ENCODE peak calls at places on chromosomes 16 and 17, in nine cellular contexts. One of them, this sample, is unnamed.
A peak's percentile ranks its signal among the peaks of the same experiment; 100 is the strongest.

GRCh38 chr17:49148171-49148570 is 15.6 kb downstream of the B4GALNT2 start:
- DNase-seq in GM10248: no peak
- DNase-seq in AG04450: no peak
- DNase-seq in foreskin keratinocyte: no peak
- DNase-seq in HFFc6: no peak
- DNase-seq in chondrocyte: no peak
- DNase-seq in stomach: no peak
- DNase-seq in adrenal gland: no peak
- DNase-seq in MCF 10A: no peak
- DNase-seq in this sample: no peak

GRCh38 chr17:78064708-78065107 is 63.8 kb downstream of the TMC6 start:
- DNase-seq in MCF 10A: no peak
- DNase-seq in GM10248: no peak
- DNase-seq in chondrocyte: no peak
- DNase-seq in HFFc6: no peak
- DNase-seq in adrenal gland: no peak
- DNase-seq in stomach: no peak
- DNase-seq in AG04450: no peak
- DNase-seq in foreskin keratinocyte: no peak
- DNase-seq in this sample: no peak

GRCh38 chr17:81082177-81083073 is 47.5 kb downstream of the BAIAP2 start:
- DNase-seq in foreskin keratinocyte: peak; percentile 65
- DNase-seq in GM10248: no peak
- DNase-seq in HFFc6: no peak
- DNase-seq in MCF 10A: no peak
- DNase-seq in stomach: peak; percentile 80
- DNase-seq in AG04450: no peak
- DNase-seq in adrenal gland: peak; percentile 79
- DNase-seq in chondrocyte: no peak
- DNase-seq in this sample: no peak

GRCh38 chr16:51084074-51084928 is 66.8 kb downstream of the SALL1 start:
- DNase-seq in HFFc6: peak; percentile 2
- DNase-seq in adrenal gland: no peak
- DNase-seq in foreskin keratinocyte: no peak
- DNase-seq in MCF 10A: no peak
- DNase-seq in GM10248: no peak
- DNase-seq in chondrocyte: no peak
- DNase-seq in AG04450: no peak
- DNase-seq in stomach: no peak
- DNase-seq in this sample: no peak

GRCh38 chr16:77273-77806 is 685 bp upstream of the MPG start:
- DNase-seq in chondrocyte: no peak
- DNase-seq in AG04450: no peak
- DNase-seq in GM10248: peak; percentile 68
- DNase-seq in MCF 10A: peak; percentile 42
- DNase-seq in HFFc6: peak; percentile 50
- DNase-seq in foreskin keratinocyte: peak; percentile 62
- DNase-seq in adrenal gland: no peak
- DNase-seq in stomach: peak; percentile 39
- DNase-seq in this sample: peak; percentile 82

GRCh38 chr16:14324581-14324980 is 253.5 kb downstream of the MRTFB start:
- DNase-seq in stomach: no peak
- DNase-seq in foreskin keratinocyte: no peak
- DNase-seq in chondrocyte: no peak
- DNase-seq in HFFc6: peak; percentile 35
- DNase-seq in adrenal gland: no peak
- DNase-seq in GM10248: no peak
- DNase-seq in MCF 10A: peak; percentile 45
- DNase-seq in AG04450: no peak
- DNase-seq in this sample: no peak

GRCh38 chr16:24440296-24440695 is 99.1 kb upstream of the RBBP6 start:
- DNase-seq in foreskin keratinocyte: no peak
- DNase-seq in MCF 10A: no peak
- DNase-seq in adrenal gland: no peak
- DNase-seq in AG04450: no peak
- DNase-seq in HFFc6: no peak
- DNase-seq in chondrocyte: no peak
- DNase-seq in GM10248: no peak
- DNase-seq in stomach: no peak
- DNase-seq in this sample: no peak

GRCh38 chr17:17491546-17491988 is 4.6 kb downstream of the RASD1 start:
- DNase-seq in MCF 10A: no peak
- DNase-seq in foreskin keratinocyte: no peak
- DNase-seq in adrenal gland: no peak
- DNase-seq in AG04450: no peak
- DNase-seq in HFFc6: no peak
- DNase-seq in GM10248: no peak
- DNase-seq in chondrocyte: no peak
- DNase-seq in stomach: no peak
- DNase-seq in this sample: no peak

GRCh38 chr17:40417609-40418427 is at the start of gene TOP2A:
- DNase-seq in AG04450: peak; percentile 100
- DNase-seq in foreskin keratinocyte: peak; percentile 99
- DNase-seq in chondrocyte: no peak
- DNase-seq in stomach: peak; percentile 99
- DNase-seq in HFFc6: peak; percentile 100
- DNase-seq in GM10248: peak; percentile 100
- DNase-seq in MCF 10A: peak; percentile 100
- DNase-seq in adrenal gland: peak; percentile 100
- DNase-seq in this sample: peak; percentile 99

GRCh38 chr17:40813804-40814203 is 8.6 kb downstream of the KRT10 start:
- DNase-seq in chondrocyte: no peak
- DNase-seq in HFFc6: peak; percentile 36
- DNase-seq in foreskin keratinocyte: peak; percentile 94
- DNase-seq in stomach: no peak
- DNase-seq in adrenal gland: no peak
- DNase-seq in GM10248: no peak
- DNase-seq in AG04450: no peak
- DNase-seq in MCF 10A: peak; percentile 70
- DNase-seq in this sample: no peak

GRCh38 chr17:5582177-5582885 is 2.0 kb downstream of the NLRP1 start:
- DNase-seq in GM10248: no peak
- DNase-seq in stomach: no peak
- DNase-seq in MCF 10A: no peak
- DNase-seq in adrenal gland: no peak
- DNase-seq in AG04450: no peak
- DNase-seq in chondrocyte: no peak
- DNase-seq in HFFc6: no peak
- DNase-seq in foreskin keratinocyte: peak; percentile 54
- DNase-seq in this sample: no peak

GRCh38 chr17:29004081-29004692 is 1.6 kb downstream of the SEZ6 start:
- DNase-seq in MCF 10A: peak; percentile 11
- DNase-seq in foreskin keratinocyte: no peak
- DNase-seq in HFFc6: peak; percentile 4
- DNase-seq in adrenal gland: peak; percentile 61
- DNase-seq in GM10248: no peak
- DNase-seq in AG04450: peak; percentile 3
- DNase-seq in chondrocyte: no peak
- DNase-seq in stomach: no peak
- DNase-seq in this sample: no peak

GRCh38 chr16:88370365-88370764 is 12.4 kb upstream of the ZNF469 start:
- DNase-seq in adrenal gland: no peak
- DNase-seq in HFFc6: no peak
- DNase-seq in AG04450: no peak
- DNase-seq in chondrocyte: peak; percentile 50
- DNase-seq in stomach: no peak
- DNase-seq in GM10248: no peak
- DNase-seq in MCF 10A: no peak
- DNase-seq in foreskin keratinocyte: no peak
- DNase-seq in this sample: no peak

GRCh38 chr16:82584553-82585152 is 42.1 kb upstream of the CDH13 start:
- DNase-seq in MCF 10A: no peak
- DNase-seq in adrenal gland: no peak
- DNase-seq in foreskin keratinocyte: no peak
- DNase-seq in HFFc6: no peak
- DNase-seq in chondrocyte: no peak
- DNase-seq in AG04450: no peak
- DNase-seq in stomach: no peak
- DNase-seq in GM10248: no peak
- DNase-seq in this sample: no peak

GRCh38 chr16:82582971-82583370 is 43.8 kb upstream of the CDH13 start:
- DNase-seq in foreskin keratinocyte: no peak
- DNase-seq in MCF 10A: no peak
- DNase-seq in GM10248: no peak
- DNase-seq in adrenal gland: no peak
- DNase-seq in stomach: no peak
- DNase-seq in chondrocyte: no peak
- DNase-seq in HFFc6: no peak
- DNase-seq in AG04450: no peak
- DNase-seq in this sample: no peak

GRCh38 chr16:82585675-82586074 is 41.1 kb upstream of the CDH13 start:
- DNase-seq in adrenal gland: no peak
- DNase-seq in GM10248: no peak
- DNase-seq in AG04450: no peak
- DNase-seq in HFFc6: peak; percentile 70
- DNase-seq in chondrocyte: no peak
- DNase-seq in MCF 10A: peak; percentile 8
- DNase-seq in foreskin keratinocyte: peak; percentile 8
- DNase-seq in stomach: no peak
- DNase-seq in this sample: no peak

GRCh38 chr16:82583415-82583814 is 43.4 kb upstream of the CDH13 start:
- DNase-seq in AG04450: no peak
- DNase-seq in MCF 10A: peak; percentile 1
- DNase-seq in HFFc6: peak; percentile 14
- DNase-seq in stomach: no peak
- DNase-seq in foreskin keratinocyte: peak; percentile 24
- DNase-seq in chondrocyte: no peak
- DNase-seq in GM10248: no peak
- DNase-seq in adrenal gland: no peak
- DNase-seq in this sample: no peak

DNA sequence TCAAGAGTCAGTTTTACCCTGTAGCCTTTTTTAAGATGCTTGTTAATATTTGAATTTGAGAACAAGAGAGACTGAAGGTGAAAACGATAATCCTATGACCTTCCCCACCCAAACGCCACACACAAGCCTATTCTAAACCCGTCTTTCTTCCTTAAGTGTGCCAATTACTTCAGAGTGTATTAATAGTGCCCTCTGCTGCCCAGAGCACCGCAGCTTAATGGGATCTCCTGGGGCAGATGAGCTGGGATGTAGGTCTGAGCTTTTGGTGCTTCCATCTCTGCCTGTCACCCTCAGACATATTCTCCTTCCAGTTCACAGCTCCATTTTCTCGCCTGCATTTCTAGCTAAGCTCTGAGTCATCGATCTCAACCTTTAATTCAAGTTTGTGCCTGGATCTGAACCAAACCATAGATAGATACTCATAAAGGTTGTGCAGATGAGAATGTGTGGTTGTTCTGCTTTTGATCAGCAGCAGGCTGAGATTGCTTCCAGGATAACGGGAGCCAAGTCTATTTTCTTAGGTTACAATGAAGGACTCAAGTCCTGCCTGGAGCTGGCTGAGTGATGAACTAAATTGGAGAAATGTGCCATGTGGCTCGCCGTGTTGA is 46.4 kb upstream of the CDH13 start:
- DNase-seq in stomach: peak; percentile 35
- DNase-seq in chondrocyte: no peak
- DNase-seq in MCF 10A: peak; percentile 38
- DNase-seq in HFFc6: no peak
- DNase-seq in AG04450: no peak
- DNase-seq in adrenal gland: peak; percentile 61
- DNase-seq in GM10248: no peak
- DNase-seq in foreskin keratinocyte: peak; percentile 29
- DNase-seq in this sample: no peak
- TF ChIP-seq CTCF in stomach: no peak
- TF ChIP-seq CTCF in chondrocyte: peak; percentile 47
- TF ChIP-seq CTCF in MCF 10A: peak; percentile 30
- TF ChIP-seq CTCF in HFFc6: peak; percentile 52
- TF ChIP-seq CTCF in AG04450: peak; percentile 13
- TF ChIP-seq CTCF in adrenal gland: no peak
- TF ChIP-seq CTCF in GM10248: peak; percentile 5
- TF ChIP-seq CTCF in foreskin keratinocyte: peak; percentile 63
- TF ChIP-seq CTCF in this sample: peak; percentile 28

GRCh38 chr17:75723201-75723930 is 2.1 kb downstream of the ITGB4 start:
- DNase-seq in GM10248: no peak
- DNase-seq in MCF 10A: peak; percentile 49
- DNase-seq in AG04450: no peak
- DNase-seq in chondrocyte: no peak
- DNase-seq in HFFc6: no peak
- DNase-seq in stomach: peak; percentile 77
- DNase-seq in foreskin keratinocyte: peak; percentile 54
- DNase-seq in adrenal gland: no peak
- DNase-seq in this sample: no peak
- TF ChIP-seq CTCF in GM10248: no peak
- TF ChIP-seq CTCF in MCF 10A: no peak
- TF ChIP-seq CTCF in AG04450: no peak
- TF ChIP-seq CTCF in chondrocyte: no peak
- TF ChIP-seq CTCF in HFFc6: no peak
- TF ChIP-seq CTCF in stomach: no peak
- TF ChIP-seq CTCF in foreskin keratinocyte: no peak
- TF ChIP-seq CTCF in adrenal gland: no peak
- TF ChIP-seq CTCF in this sample: no peak

DNA sequence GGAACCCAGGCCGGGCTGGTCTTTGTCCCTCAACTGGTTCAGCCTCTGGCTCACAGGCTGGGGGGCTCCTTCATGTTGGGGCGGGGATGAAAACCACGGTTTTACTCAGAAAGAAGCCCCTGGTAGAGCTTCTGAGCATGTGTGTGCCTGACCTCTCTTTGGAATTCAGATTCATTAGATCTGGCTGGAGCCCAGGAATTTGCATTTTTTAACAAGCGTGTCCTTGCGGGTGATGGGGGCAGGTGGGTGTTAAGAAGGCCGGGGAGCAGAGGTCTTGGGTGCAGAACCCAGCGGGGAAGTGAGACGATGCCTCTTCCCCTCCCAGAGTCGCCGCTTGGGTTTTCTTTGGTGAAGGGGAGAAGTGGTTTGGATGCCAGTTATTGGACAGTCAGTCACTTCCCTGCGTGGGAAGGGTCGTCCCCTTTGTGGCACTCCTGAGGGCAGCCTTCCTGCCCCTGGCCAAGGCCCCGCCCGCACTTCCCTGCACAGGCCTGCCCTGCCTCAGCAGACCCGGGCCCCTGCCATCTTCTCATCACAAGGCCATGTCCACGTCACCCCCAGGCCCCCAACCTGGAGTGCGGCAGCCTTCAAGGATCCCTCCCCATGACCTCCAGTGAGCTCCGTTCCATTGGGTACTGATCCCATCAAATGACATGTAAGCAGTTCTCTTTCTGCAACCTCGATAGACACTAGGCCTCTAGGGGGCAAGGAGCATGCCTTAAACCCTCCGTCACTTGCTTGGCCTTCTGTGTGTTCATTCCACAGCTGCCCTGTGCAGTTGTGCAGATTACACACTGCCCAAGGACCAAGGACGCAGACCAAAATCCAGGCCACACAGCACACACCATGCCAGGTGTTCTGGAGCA is 177.7 kb upstream of the CIBAR2 start:
- DNase-seq in MCF 10A: no peak
- DNase-seq in stomach: no peak
- DNase-seq in foreskin keratinocyte: no peak
- DNase-seq in AG04450: no peak
- DNase-seq in HFFc6: no peak
- DNase-seq in chondrocyte: no peak
- DNase-seq in GM10248: no peak
- DNase-seq in adrenal gland: no peak
- DNase-seq in this sample: no peak
- TF ChIP-seq CTCF in MCF 10A: no peak
- TF ChIP-seq CTCF in stomach: no peak
- TF ChIP-seq CTCF in foreskin keratinocyte: no peak
- TF ChIP-seq CTCF in AG04450: no peak
- TF ChIP-seq CTCF in HFFc6: peak; percentile 16
- TF ChIP-seq CTCF in chondrocyte: no peak
- TF ChIP-seq CTCF in GM10248: no peak
- TF ChIP-seq CTCF in adrenal gland: no peak
- TF ChIP-seq CTCF in this sample: no peak

GRCh38 chr17:63475491-63476412 is 1.1 kb upstream of the ACE start:
- DNase-seq in foreskin keratinocyte: no peak
- DNase-seq in chondrocyte: peak; percentile 78
- DNase-seq in MCF 10A: no peak
- DNase-seq in stomach: no peak
- DNase-seq in adrenal gland: no peak
- DNase-seq in AG04450: no peak
- DNase-seq in HFFc6: no peak
- DNase-seq in GM10248: no peak
- DNase-seq in this sample: no peak
- TF ChIP-seq CTCF in foreskin keratinocyte: no peak
- TF ChIP-seq CTCF in chondrocyte: no peak
- TF ChIP-seq CTCF in MCF 10A: no peak
- TF ChIP-seq CTCF in stomach: no peak
- TF ChIP-seq CTCF in adrenal gland: no peak
- TF ChIP-seq CTCF in AG04450: no peak
- TF ChIP-seq CTCF in HFFc6: no peak
- TF ChIP-seq CTCF in GM10248: no peak
- TF ChIP-seq CTCF in this sample: no peak